ENCODE peak calls at places on chromosome 4, in eight cellular contexts. A, I, E, F, B, N, M and U are unnamed samples.

GRCh38 chr4:185019451-185020292 is 1.4 kb downstream of the HELT start:
- DNase-seq in A (no peak), I (no peak), E (no peak), F (no peak), B (no peak), N (peak), M (no peak), U (no peak)

GRCh38 chr4:37516057-37516775 is 170.0 kb downstream of the RELL1 start:
- DNase-seq in A (no peak), I (no peak), E (no peak), F (no peak), B (no peak), N (no peak), M (no peak), U (no peak)

GRCh38 chr4:173347467-173347866 is 13.3 kb upstream of the HMGB2 start:
- DNase-seq in A (no peak), I (no peak), E (no peak), F (no peak), B (no peak), N (no peak), M (no peak), U (no peak)

GRCh38 chr4:168409089-168409801 is 71.0 kb downstream of the DDX60L start:
- DNase-seq in A (no peak), I (no peak), E (no peak), F (no peak), B (peak), N (peak), M (no peak), U (no peak)

GRCh38 chr4:4711902-4712301 is 147.6 kb upstream of the MSX1 start:
- DNase-seq in A (no peak), I (no peak), E (no peak), F (no peak), B (no peak), N (no peak), M (no peak), U (no peak)

GRCh38 chr4:154489558-154490260 is 1.9 kb downstream of the DCHS2 start:
- DNase-seq in A (no peak), I (no peak), E (no peak), F (peak), B (no peak), N (no peak), M (no peak), U (no peak)

GRCh38 chr4:122576261-122577188 is 44.3 kb downstream of the IL21 start:
- DNase-seq in A (no peak), I (peak), E (peak), F (no peak), B (peak), N (peak), M (no peak), U (peak)

GRCh38 chr4:30770049-30770549 is 49.9 kb downstream of the PCDH7 start:
- DNase-seq in A (no peak), I (no peak), E (no peak), F (no peak), B (peak), N (no peak), M (no peak), U (no peak)

GRCh38 chr4:54657556-54658313 is at the start of gene KIT:
- DNase-seq in A (no peak), I (peak), E (no peak), F (peak), B (peak), N (no peak), M (no peak), U (peak)

GRCh38 chr4:109816082-109816442 is 500 bp downstream of the GAR1 start:
- DNase-seq in A (no peak), I (no peak), E (peak), F (peak), B (peak), N (no peak), M (peak), U (peak)

GRCh38 chr4:119627267-119628190 is 1.1 kb downstream of the PDE5A start:
- DNase-seq in A (peak), I (peak), E (peak), F (peak), B (peak), N (peak), M (peak), U (peak)

GRCh38 chr4:119626420-119626819 is 2.2 kb downstream of the PDE5A start:
- DNase-seq in A (no peak), I (no peak), E (no peak), F (no peak), B (no peak), N (no peak), M (no peak), U (no peak)

GRCh38 chr4:119626943-119627266 is 1.7 kb downstream of the PDE5A start:
- DNase-seq in A (no peak), I (no peak), E (no peak), F (no peak), B (no peak), N (no peak), M (no peak), U (no peak)

GRCh38 chr4:119629142-119629471 is 503 bp upstream of the PDE5A start:
- DNase-seq in A (no peak), I (no peak), E (no peak), F (no peak), B (no peak), N (no peak), M (no peak), U (no peak)

GRCh38 chr4:119628281-119629141 is at the start of gene PDE5A:
- DNase-seq in A (peak), I (peak), E (peak), F (peak), B (peak), N (peak), M (peak), U (peak)
- H3K27ac ChIP-seq in A (peak), I (no peak), E (no peak), F (peak), B (no peak), N (peak), M (no peak), U (peak)

GRCh38 chr4:2799444-2799911 is 6.6 kb downstream of the SH3BP2 start:
- DNase-seq in A (no peak), I (no peak), E (no peak), F (peak), B (no peak), N (no peak), M (peak), U (no peak)
- H3K27ac ChIP-seq in A (no peak), I (no peak), E (no peak), F (peak), B (peak), N (peak), M (no peak), U (peak)

DNA sequence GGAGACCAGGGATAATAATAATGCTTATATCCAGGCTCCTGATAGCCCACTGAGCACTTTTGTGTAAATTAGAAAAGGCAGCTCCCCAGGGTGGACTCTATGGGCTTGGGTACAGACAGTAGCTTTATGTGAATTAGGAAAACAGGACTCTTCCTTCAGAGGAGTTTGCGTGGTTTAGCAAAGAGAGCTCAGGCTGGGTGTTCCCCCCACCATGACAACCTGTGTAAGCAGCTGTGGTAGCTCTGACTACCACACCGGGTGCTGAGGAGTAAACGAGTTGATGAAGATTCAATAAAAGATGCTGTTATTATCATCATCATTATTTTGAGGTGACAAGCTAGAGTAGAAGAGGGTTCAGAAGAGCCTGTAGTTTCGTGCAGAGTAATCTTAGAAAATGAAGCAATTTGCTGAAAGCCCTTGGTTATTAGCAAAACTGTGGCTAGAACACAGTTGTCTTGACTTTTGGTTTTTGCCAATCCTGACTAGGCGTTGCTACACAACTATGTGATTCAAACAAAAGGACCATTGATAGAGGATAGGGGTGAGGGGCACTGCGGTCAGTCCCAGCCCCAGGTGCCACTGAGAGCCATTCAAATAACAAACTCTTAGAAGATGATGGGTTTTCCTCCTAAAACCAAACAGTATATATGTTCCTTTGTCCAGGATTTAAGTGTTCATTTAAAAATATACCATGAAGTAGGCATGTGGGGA is 60.6 kb upstream of the LIMCH1 start:
- DNase-seq in A (no peak), I (no peak), E (no peak), F (no peak), B (no peak), N (no peak), M (no peak), U (no peak)
- H3K27ac ChIP-seq in A (no peak), I (no peak), E (no peak), F (no peak), B (no peak), N (peak), M (no peak), U (no peak)

GRCh38 chr4:88659061-88659889 is 38.4 kb downstream of the NAP1L5 start:
- DNase-seq in A (peak), I (peak), E (peak), F (peak), B (peak), N (peak), M (no peak), U (peak)
- H3K27ac ChIP-seq in A (no peak), I (no peak), E (no peak), F (no peak), B (no peak), N (peak), M (no peak), U (peak)

DNA sequence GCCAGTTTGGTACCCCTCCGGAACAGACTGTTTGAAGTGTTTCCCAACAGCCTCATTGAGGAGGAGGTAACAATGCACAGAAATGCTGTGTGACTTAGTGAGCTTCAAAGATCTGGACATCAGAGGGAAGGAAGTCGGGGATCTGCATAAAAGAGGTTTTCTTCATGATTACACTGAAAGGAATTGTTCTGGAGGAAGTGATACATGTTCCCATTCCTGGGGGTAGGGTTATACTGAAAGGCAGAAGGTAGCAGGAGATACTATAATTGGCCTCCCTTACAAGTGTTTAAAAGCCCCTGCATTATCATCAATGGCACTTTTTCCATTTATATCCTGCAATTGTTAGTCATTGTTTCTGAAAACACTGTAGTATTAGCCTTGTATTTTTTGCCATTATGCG is 94.0 kb upstream of the DKK2 start:
- DNase-seq in A (no peak), I (no peak), E (no peak), F (no peak), B (no peak), N (no peak), M (no peak), U (no peak)
- H3K27ac ChIP-seq in A (no peak), I (no peak), E (no peak), F (no peak), B (no peak), N (no peak), M (no peak), U (peak)

GRCh38 chr4:58063761-58064160 is 953.6 kb upstream of the IGFBP7 start:
- DNase-seq in A (no peak), I (no peak), E (no peak), F (no peak), B (no peak), N (no peak), M (no peak), U (no peak)

GRCh38 chr4:58061967-58062366 is 951.8 kb upstream of the IGFBP7 start:
- DNase-seq in A (no peak), I (no peak), E (no peak), F (no peak), B (no peak), N (peak), M (no peak), U (no peak)

GRCh38 chr4:58064618-58065017 is 954.4 kb upstream of the IGFBP7 start:
- DNase-seq in A (no peak), I (no peak), E (no peak), F (no peak), B (no peak), N (no peak), M (no peak), U (peak)
- H3K27ac ChIP-seq in A (no peak), I (no peak), E (no peak), F (no peak), B (no peak), N (no peak), M (no peak), U (no peak)

DNA sequence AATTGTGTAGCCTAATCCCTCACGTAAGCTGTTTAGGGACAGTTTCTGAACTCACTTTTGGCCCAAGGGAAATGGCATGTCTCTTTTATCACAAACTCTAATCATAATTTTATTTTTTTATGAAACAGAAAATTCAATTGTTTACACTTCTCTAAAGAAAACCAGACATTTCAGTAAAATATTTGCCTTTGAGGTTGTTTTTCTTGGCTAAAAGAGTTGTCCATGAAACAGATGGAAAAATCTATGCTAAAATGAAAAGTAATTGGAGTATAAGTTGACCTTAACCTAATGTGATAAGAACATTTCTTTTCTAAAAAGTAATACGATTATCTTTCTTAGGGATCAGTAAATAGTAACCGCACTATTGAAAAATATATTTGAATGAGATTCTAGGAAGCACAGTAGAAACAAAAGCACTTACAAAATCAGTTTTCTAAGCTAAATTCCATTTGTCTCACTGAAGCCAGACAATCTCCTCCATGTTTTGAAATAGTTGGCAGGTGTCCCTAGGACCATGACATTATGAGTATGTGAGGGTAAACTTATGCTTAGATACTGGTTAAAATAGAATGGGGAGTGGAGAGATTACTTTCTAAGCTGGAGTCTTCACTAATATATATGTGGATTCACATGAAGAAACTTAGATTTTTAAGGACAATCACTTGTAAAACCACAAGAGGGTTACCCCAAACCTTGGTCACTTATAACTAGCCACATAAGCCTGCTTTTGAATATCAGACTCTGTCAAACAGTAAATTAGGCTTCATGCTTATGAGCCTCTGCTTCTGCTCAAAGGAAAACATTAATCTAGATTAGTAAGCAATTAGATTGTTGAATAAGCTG is 20.1 kb upstream of the TET2 start:
- DNase-seq in A (no peak), I (no peak), E (no peak), F (no peak), B (no peak), N (no peak), M (no peak), U (no peak)
- H3K27ac ChIP-seq in A (no peak), I (no peak), E (no peak), F (no peak), B (no peak), N (no peak), M (no peak), U (no peak)

GRCh38 chr4:7023901-7024300 is 19.3 kb upstream of the TADA2B start:
- DNase-seq in A (no peak), I (no peak), E (no peak), F (no peak), B (no peak), N (no peak), M (no peak), U (no peak)
- H3K27ac ChIP-seq in A (no peak), I (no peak), E (no peak), F (no peak), B (peak), N (peak), M (no peak), U (no peak)

GRCh38 chr4:128288689-128289106 is 1.1 kb upstream of the PGRMC2 start:
- DNase-seq in A (no peak), I (no peak), E (peak), F (no peak), B (peak), N (peak), M (no peak), U (peak)
- H3K27ac ChIP-seq in A (peak), I (peak), E (peak), F (peak), B (peak), N (peak), M (peak), U (peak)